ENCODE peak calls at places on chromosome 6, in six cellular contexts. G, S, V, A, E and R are unnamed samples.

GRCh38 chr6:56821005-56821432 is 133.9 kb upstream of the BEND6 start:
- DNase-seq in A (no peak), S (peak), E (no peak), G (no peak), V (no peak), R (no peak)

GRCh38 chr6:110645685-110646418 is 169.4 kb downstream of the CDK19 start:
- DNase-seq in G (no peak), E (no peak), A (no peak), V (no peak), S (no peak), R (no peak)

GRCh38 chr6:5214570-5215052 is 46.1 kb downstream of the LYRM4 start:
- DNase-seq in V (peak), E (no peak), G (peak), A (no peak), S (peak), R (no peak)

GRCh38 chr6:108564178-108564577 is 3.5 kb downstream of the FOXO3 start:
- DNase-seq in S (no peak), E (no peak), A (no peak), G (no peak), V (no peak), R (no peak)

GRCh38 chr6:124955108-124955851 is 7.0 kb upstream of the RNF217 start:
- DNase-seq in S (no peak), G (no peak), E (no peak), A (no peak), V (peak), R (no peak)

GRCh38 chr6:159728552-159728951 is 1.2 kb downstream of the WTAP start:
- DNase-seq in V (no peak), S (no peak), E (no peak), A (no peak), G (no peak), R (no peak)

GRCh38 chr6:50823130-50823920 is 4.7 kb downstream of the TFAP2B start:
- DNase-seq in G (no peak), E (no peak), V (no peak), S (no peak), A (no peak), R (no peak)

GRCh38 chr6:127690092-127690491 is 113.1 kb downstream of the C6orf58 start:
- DNase-seq in V (no peak), E (no peak), S (no peak), G (no peak), A (no peak), R (no peak)

GRCh38 chr6:42484261-42484660 is 32.5 kb upstream of the TRERF1 start:
- DNase-seq in G (no peak), A (no peak), V (no peak), S (no peak), E (no peak), R (no peak)

GRCh38 chr6:89239338-89239737 is 22.2 kb upstream of the GABRR1 start:
- DNase-seq in A (no peak), S (no peak), V (peak), G (no peak), E (no peak), R (no peak)

GRCh38 chr6:99822741-99823512 is 171.1 kb downstream of the MCHR2 start:
- DNase-seq in G (no peak), V (peak), E (no peak), A (peak), S (peak), R (peak)

GRCh38 chr6:23335894-23336293 is 766.5 kb downstream of the HDGFL1 start:
- DNase-seq in G (no peak), A (no peak), E (no peak), S (no peak), V (no peak), R (no peak)

GRCh38 chr6:47134476-47135189 is 92.5 kb upstream of the ADGRF1 start:
- DNase-seq in E (no peak), A (no peak), V (peak), G (no peak), S (peak), R (no peak)

GRCh38 chr6:41055149-41055548 is 2.1 kb downstream of the APOBEC2 start:
- DNase-seq in S (no peak), E (no peak), V (no peak), G (no peak), A (no peak), R (no peak)

GRCh38 chr6:13267142-13267621 is 61.2 kb downstream of the TBC1D7 start:
- DNase-seq in V (no peak), G (no peak), A (no peak), S (no peak), E (no peak), R (no peak)

GRCh38 chr6:56693246-56693607 is 50.5 kb upstream of the DST start:
- DNase-seq in V (no peak), A (no peak), E (no peak), S (peak), G (no peak), R (no peak)

GRCh38 chr6:76770166-76770565 is 693.1 kb downstream of the HTR1B start:
- DNase-seq in V (no peak), E (no peak), G (no peak), S (no peak), A (no peak), R (no peak)

GRCh38 chr6:147126618-147127022 is 77.6 kb upstream of the STXBP5 start:
- DNase-seq in A (no peak), V (no peak), E (no peak), G (no peak), S (no peak), R (no peak)

GRCh38 chr6:17902953-17903352 is 84.5 kb downstream of the KIF13A start:
- DNase-seq in V (no peak), E (no peak), A (no peak), G (no peak), S (no peak), R (no peak)

GRCh38 chr6:19836799-19837510 is at the start of gene ID4:
- DNase-seq in V (no peak), S (no peak), E (no peak), A (no peak), G (peak), R (no peak)

DNA sequence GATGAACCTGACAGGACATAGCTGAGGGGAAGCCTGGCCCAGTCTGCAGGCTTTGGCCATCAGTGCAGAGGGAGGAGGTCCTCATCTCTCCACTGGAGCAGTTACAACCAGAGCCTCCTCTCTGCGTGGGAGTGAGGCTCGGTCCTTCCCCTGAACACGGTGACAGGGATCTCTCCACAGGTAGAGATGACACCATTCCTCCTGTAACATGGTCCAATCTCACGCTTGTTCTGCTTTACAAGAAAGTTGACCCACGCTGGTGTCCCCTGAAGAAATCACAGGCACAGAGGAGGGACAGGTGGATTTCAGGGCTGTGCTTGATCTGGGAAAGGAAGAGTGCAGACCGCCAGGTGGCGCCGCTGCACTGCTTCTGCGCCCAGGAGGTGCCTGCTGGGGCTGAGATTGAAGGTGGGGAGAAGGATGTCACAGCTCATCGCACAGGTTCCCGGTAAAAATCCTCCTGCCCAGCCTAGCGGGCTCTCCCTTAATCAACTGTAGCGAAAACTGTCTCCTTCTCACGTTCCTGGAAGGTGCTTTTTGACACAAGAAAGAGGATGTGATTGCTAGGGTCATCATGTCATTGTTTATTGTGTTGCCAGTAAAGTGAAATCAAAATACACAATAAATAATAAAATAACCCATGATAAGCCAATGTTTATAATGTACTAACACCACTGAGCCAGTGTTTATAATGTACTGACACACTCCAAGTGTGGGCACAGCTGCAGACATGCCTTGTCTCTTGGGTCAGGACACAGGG is 20.4 kb downstream of the HLA-G start:
- DNase-seq in G (peak), A (peak), E (peak), V (peak), S (peak), R (peak)
- TF ChIP-seq POLR2A in G (no peak), A (no peak), E (no peak), V (no peak), S (no peak), R (no peak)

DNA sequence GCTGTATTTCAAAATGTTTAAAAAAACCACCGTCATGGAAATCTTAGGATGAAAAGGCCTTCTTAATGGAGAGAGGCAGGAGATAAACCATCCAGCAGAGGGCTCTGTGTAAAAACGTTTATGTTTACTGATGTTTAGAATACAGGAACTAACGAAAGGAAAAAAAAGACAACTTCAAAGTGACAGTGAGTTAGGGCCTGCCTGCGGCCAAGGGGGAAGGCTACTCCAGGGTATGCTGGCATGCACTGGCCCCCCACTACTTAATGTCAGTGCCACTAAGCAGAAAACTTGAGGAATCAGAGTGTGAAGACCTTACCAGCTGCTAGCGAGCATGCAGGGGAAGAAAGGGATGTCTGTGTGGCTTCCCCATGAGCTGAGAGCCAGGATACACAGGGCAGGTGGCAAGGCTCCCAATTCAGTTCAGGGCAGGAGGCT is 47.7 kb downstream of the AKAP7 start:
- DNase-seq in A (no peak), V (no peak), E (no peak), S (peak), G (peak), R (no peak)
- TF ChIP-seq TAF1 in A (no peak), V (no peak), E (no peak), S (no peak), G (no peak), R (no peak)

DNA sequence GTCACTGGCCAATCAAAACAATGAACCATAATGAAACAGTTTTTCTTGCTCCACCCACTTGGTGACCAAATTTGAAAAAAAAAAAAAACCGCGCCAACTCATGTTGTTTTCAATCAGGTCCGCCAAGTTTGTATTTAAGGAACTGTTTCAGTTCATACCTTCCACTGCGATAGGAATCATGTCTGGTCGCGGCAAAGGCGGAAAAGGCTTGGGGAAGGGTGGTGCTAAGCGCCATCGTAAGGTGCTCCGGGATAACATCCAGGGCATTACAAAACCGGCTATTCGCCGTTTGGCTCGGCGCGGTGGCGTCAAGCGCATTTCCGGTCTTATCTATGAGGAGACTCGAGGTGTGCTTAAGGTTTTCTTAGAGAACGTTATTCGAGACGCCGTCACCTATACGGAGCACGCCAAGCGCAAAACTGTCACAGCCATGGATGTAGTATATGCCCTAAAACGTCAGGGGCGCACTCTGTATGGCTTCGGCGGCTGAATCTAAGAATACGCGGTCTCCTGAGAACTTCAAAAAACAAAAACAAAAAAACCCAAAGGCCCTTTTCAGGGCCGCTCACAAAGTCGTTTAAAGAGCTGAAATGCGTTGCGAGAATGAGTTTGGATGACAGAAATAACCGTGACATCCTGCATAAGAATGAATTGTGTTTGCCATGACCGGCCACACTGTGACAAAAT is 16.7 kb downstream of the HFE start:
- DNase-seq in S (peak), E (peak), A (peak), G (peak), V (peak), R (peak)
- TF ChIP-seq POLR2AphosphoS5 in S (peak), E (peak), A (peak), G (peak), V (peak), R (peak)

DNA sequence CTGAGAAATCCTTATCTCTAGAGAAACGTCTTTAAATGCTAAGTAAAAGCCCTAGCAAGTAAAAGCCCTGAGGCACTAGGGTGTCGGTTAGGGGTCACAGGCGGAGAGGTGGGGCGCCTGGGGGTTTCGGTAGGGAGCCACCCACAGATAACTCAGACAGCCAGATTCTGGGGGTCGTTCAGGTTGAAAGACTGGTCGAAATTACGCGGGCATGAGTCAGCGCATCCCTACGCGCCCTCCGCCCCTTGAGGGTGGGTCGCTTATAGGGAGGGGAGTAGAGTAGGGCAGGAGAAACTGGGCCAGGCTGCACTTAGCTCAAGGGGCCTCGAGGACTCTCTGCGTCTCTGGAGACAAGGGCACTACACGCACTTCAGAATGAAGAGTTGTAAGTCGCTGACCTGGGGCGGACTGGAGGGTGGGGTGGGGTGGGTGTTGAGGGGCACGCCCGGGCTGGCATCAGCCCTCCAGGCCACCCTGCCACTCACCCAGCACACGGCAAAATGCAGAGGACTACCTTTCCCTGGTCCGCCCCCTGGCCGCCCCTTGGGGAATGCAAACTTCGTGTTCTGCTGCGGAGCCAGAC is 598 bp upstream of the PPT2 start:
- DNase-seq in S (peak), V (peak), A (no peak), G (peak), E (no peak), R (no peak)
- TF ChIP-seq POLR2A in S (peak), V (no peak), A (no peak), G (no peak), E (no peak), R (no peak)

DNA sequence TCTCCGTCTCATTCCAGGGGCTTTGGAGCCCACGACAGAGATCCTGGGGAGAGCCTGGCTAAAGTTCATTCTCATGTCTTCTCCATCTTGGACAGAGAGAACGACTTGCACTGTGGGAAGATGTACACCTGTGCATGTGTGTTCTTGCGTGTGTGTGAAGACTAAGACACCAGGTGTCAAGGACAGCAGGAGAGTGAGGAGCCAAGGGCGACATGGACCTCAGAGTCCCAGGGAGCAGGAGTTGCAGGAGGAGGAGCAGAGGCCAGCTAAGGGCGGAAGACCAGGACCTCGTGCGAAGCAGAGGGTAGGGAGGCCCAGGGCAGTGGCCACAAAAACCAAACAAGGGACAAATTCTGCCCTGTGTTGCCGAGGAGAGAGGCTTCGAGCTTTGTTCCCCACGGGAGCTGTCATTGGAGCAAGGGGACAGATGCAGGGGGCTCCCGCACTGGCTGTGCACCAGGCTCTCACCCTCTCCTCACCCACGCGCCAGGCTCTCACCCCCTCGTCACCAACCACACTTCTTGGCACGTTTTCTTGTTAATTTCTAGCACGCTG is 62.8 kb downstream of the DLL1 start:
- DNase-seq in V (no peak), A (no peak), S (no peak), G (no peak), E (no peak), R (no peak)
- TF ChIP-seq TAF1 in V (no peak), A (no peak), S (no peak), G (no peak), E (no peak), R (no peak)

GRCh38 chr6:38164671-38165108 is 345.2 kb downstream of the ZFAND3 start:
- DNase-seq in E (no peak), V (no peak), G (no peak), S (no peak), A (no peak), R (no peak)
- TF ChIP-seq POLR2AphosphoS5 in E (no peak), V (no peak), G (no peak), S (no peak), A (no peak), R (no peak)

GRCh38 chr6:31826793-31827285 is 699 bp upstream of the HSPA1B start:
- DNase-seq in E (no peak), V (peak), G (peak), A (peak), S (no peak), R (peak)

GRCh38 chr6:31825553-31825952 is 2.0 kb upstream of the HSPA1B start:
- DNase-seq in A (no peak), E (no peak), S (no peak), V (no peak), G (no peak), R (no peak)

GRCh38 chr6:31821301-31822037 is 6.1 kb upstream of the HSPA1B start:
- DNase-seq in S (no peak), G (peak), A (peak), V (peak), E (no peak), R (peak)

GRCh38 chr6:31820051-31820389 is 4.7 kb downstream of the HSPA1A start:
- DNase-seq in A (no peak), S (peak), V (no peak), E (no peak), G (no peak), R (no peak)

DNA sequence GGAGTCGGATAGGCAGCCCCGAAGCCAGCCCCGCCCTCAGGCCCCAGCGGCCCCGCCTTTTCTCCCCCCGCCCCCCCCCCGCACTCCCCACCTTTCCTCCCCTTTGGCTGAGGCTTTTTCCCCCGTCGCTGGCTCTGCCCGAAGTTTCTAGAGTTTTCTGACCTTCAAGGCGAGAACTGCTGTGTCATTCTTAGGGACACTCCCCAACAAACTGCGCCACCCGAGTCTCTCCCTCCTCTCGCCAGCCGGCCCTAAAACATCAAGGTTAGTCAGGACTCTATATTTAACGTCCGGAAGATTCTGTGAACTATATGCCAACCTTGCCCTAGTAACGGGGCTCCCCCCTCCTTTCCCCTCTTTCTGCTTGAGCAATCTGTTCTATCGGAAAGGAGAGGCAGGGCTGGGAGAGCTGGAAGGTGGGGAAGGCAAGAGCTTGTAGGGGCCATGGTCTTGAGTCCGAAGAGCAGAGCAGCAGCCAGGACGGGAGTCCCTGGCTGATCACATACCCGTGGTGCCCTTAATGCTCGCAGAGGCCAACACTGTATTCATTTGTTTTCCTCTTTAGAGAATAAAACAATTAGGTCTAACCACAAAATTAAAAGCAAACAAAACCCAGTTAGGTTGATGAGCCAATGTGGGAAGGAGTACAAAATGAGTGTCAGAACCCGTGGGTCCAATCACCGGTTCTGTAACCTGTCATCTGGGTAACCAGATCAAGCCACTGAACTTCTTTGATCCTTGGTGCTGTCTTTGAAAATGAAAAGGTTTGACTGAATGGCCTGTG is 5.3 kb upstream of the HSPA1B start:
- DNase-seq in A (peak), G (peak), E (no peak), V (peak), S (peak), R (peak)
- TF ChIP-seq POLR2A in A (no peak), G (no peak), E (peak), V (peak), S (no peak), R (no peak)

GRCh38 chr6:157586088-157586414 is 205.1 kb downstream of the ZDHHC14 start:
- DNase-seq in V (no peak), E (no peak), G (no peak), A (no peak), S (no peak), R (no peak)
- TF ChIP-seq TAF1 in V (no peak), E (no peak), G (no peak), A (no peak), S (no peak), R (no peak)

DNA sequence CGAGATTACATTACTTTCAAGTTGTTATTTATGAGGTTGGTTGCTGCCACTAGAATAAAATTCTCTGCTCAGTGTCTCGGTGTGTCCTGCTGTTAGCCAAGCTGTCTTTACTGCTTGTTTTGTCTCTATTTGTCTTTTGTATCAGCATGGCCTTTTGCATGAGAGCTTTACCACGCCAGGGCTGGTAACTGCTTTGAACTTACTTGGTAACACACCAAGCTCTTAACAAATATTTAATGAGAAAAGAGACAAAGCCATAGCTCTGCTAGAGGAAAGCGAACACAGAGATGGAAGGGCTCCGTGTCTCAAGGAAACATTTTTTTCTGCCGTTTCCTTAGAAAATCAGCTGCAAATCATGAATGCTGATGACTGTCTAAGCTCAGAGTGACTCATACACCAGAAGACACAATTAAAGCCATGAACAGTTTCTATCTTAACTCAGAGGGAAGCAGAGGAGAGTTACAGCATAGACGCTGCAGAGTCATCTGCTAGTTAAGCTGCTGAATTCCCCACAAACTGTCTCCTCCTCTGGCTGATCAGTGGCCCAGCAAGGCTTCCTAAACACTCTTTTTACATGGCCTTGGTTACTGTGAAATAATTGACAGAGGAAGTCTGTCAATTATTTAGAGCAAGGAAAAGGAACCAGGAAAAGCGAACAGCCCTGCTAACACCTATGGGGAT is 44.8 kb downstream of the AGPAT4 start:
- DNase-seq in A (no peak), V (no peak), S (no peak), E (no peak), G (no peak), R (no peak)
- TF ChIP-seq POLR2AphosphoS5 in A (no peak), V (peak), S (no peak), E (no peak), G (no peak), R (no peak)